ENCODE peak calls at places on chromosomes 16 and 17, in seven cellular contexts. X is A549, J is stomach, U is tibial nerve, M is SK-N-SH, P is H1, O is transverse colon. E is an unnamed sample. For H3K4me1, the result is how much of the 10 kb centered on the place peaks cover.

GRCh38 chr16:82653550-82654511 is 27.1 kb downstream of the CDH13 start:
- DNase-seq in X (peak), J (no peak), U (no peak), M (no peak), P (no peak), O (no peak), E (no peak)

GRCh38 chr17:42182927-42183734 is 2.1 kb downstream of the HCRT start:
- DNase-seq in X (peak), J (no peak), U (no peak), M (no peak), P (no peak), O (no peak), E (no peak)

GRCh38 chr17:43671075-43671692 is 9.5 kb upstream of the MEOX1 start:
- DNase-seq in X (no peak), J (no peak), U (no peak), M (no peak), P (no peak), O (no peak), E (no peak)

GRCh38 chr16:88651276-88651988 is 579 bp upstream of the CYBA start:
- DNase-seq in X (peak), J (peak), U (no peak), M (peak), P (no peak), O (peak), E (no peak)

GRCh38 chr17:42676424-42677011 is at the start of gene PLEKHH3:
- DNase-seq in X (no peak), J (no peak), U (no peak), M (no peak), P (no peak), O (no peak), E (no peak)

GRCh38 chr16:17222756-17223411 is 247.9 kb downstream of the XYLT1 start:
- DNase-seq in X (no peak), J (no peak), U (no peak), M (no peak), P (no peak), O (peak), E (no peak)

GRCh38 chr16:58009856-58010416 is 8.7 kb downstream of the USB1 start:
- DNase-seq in X (no peak), J (no peak), U (no peak), M (no peak), P (no peak), O (no peak), E (no peak)

GRCh38 chr16:4411684-4412083 is 4.7 kb downstream of the CORO7 start:
- DNase-seq in X (no peak), J (no peak), U (peak), M (peak), P (no peak), O (no peak), E (no peak)

GRCh38 chr16:1379863-1380174 is 28.1 kb downstream of the GNPTG start:
- DNase-seq in X (no peak), J (no peak), U (no peak), M (no peak), P (no peak), O (no peak), E (no peak)

GRCh38 chr17:52298881-52299280 is 140.4 kb upstream of the CA10 start:
- DNase-seq in X (no peak), J (no peak), U (no peak), M (no peak), P (no peak), O (no peak), E (no peak)

GRCh38 chr17:68459030-68459376 is 1.7 kb upstream of the WIPI1 start:
- DNase-seq in X (no peak), J (no peak), U (no peak), M (no peak), P (no peak), O (no peak), E (no peak)

GRCh38 chr17:34781571-34782108 is 179.6 kb downstream of the CCT6B start:
- DNase-seq in X (no peak), J (no peak), U (no peak), M (peak), P (no peak), O (no peak), E (no peak)

GRCh38 chr16:89720520-89720858 is 209 bp downstream of the VPS9D1 start:
- DNase-seq in X (no peak), J (peak), U (no peak), M (peak), P (no peak), O (peak), E (peak)

GRCh38 chr17:58324409-58325288 is 3.9 kb downstream of the TSPOAP1 start:
- DNase-seq in X (no peak), J (peak), U (no peak), M (peak), P (no peak), O (peak), E (peak)

GRCh38 chr16:72877374-72878028 is 170.4 kb downstream of the ZFHX3 start:
- DNase-seq in X (peak), J (no peak), U (no peak), M (no peak), P (no peak), O (no peak), E (no peak)

GRCh38 chr17:29760279-29760721 is 137.6 kb upstream of the CORO6 start:
- DNase-seq in X (no peak), J (no peak), U (no peak), M (no peak), P (no peak), O (peak), E (no peak)

GRCh38 chr16:55264949-55265348 is 59.1 kb upstream of the IRX6 start:
- DNase-seq in X (no peak), J (no peak), U (no peak), M (no peak), P (no peak), O (no peak), E (no peak)

GRCh38 chr17:27974045-27974436 is 68.4 kb upstream of the NLK start:
- DNase-seq in X (no peak), J (no peak), U (no peak), M (no peak), P (no peak), O (no peak), E (no peak)

GRCh38 chr16:73873643-73874042 is 423.0 kb upstream of the PSMD7 start:
- DNase-seq in X (no peak), J (no peak), U (no peak), M (no peak), P (no peak), O (no peak), E (no peak)

GRCh38 chr17:76715462-76715830 is 4.7 kb upstream of the MXRA7 start:
- DNase-seq in X (no peak), J (no peak), U (no peak), M (no peak), P (no peak), O (no peak), E (no peak)

GRCh38 chr17:78211032-78211431 is 3.0 kb upstream of the BIRC5 start:
- DNase-seq in X (no peak), J (no peak), U (no peak), M (no peak), P (no peak), O (no peak), E (no peak)

GRCh38 chr17:78219396-78220150 is 5.5 kb downstream of the BIRC5 start:
- DNase-seq in X (no peak), J (no peak), U (no peak), M (no peak), P (no peak), O (no peak), E (no peak)

GRCh38 chr17:78214706-78215061 is 631 bp downstream of the BIRC5 start:
- DNase-seq in X (no peak), J (no peak), U (no peak), M (no peak), P (no peak), O (no peak), E (no peak)

GRCh38 chr17:78210111-78210510 is 3.9 kb upstream of the BIRC5 start:
- DNase-seq in X (no peak), J (no peak), U (no peak), M (no peak), P (no peak), O (no peak), E (no peak)

DNA sequence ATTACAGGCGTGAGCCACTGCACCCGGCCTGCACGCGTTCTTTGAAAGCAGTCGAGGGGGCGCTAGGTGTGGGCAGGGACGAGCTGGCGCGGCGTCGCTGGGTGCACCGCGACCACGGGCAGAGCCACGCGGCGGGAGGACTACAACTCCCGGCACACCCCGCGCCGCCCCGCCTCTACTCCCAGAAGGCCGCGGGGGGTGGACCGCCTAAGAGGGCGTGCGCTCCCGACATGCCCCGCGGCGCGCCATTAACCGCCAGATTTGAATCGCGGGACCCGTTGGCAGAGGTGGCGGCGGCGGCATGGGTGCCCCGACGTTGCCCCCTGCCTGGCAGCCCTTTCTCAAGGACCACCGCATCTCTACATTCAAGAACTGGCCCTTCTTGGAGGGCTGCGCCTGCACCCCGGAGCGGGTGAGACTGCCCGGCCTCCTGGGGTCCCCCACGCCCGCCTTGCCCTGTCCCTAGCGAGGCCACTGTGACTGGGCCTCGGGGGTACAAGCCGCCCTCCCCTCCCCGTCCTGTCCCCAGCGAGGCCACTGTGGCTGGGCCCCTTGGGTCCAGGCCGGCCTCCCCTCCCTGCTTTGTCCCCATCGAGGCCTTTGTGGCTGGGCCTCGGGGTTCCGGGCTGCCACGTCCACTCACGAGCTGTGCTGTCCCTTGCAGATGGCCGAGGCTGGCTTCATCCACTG is at the start of gene BIRC5:
- DNase-seq in X (peak), J (peak), U (peak), M (peak), P (peak), O (peak), E (peak)
- TF ChIP-seq EP300 in X (no peak), J (no peak), U (peak), M (no peak), P (no peak), O (no peak), E (no peak)

GRCh38 chr17:1783271-1783670 is 21.4 kb downstream of the SERPINF1 start:
- DNase-seq in X (no peak), J (no peak), U (no peak), M (no peak), P (no peak), O (no peak), E (peak)

GRCh38 chr17:1782171-1782567 is 20.3 kb downstream of the SERPINF1 start:
- DNase-seq in X (no peak), J (no peak), U (no peak), M (no peak), P (no peak), O (no peak), E (no peak)

GRCh38 chr17:1785925-1786324 is 24.1 kb downstream of the SERPINF1 start:
- DNase-seq in X (no peak), J (no peak), U (no peak), M (no peak), P (no peak), O (no peak), E (no peak)

GRCh38 chr17:1786708-1787107 is 24.8 kb downstream of the SERPINF1 start:
- DNase-seq in X (no peak), J (no peak), U (no peak), M (no peak), P (no peak), O (no peak), E (peak)

GRCh38 chr17:1783834-1784611 is 22.2 kb downstream of the SERPINF1 start:
- DNase-seq in X (peak), J (peak), U (peak), M (peak), P (no peak), O (peak), E (peak)
- H3K4me1 ChIP-seq in X (under half), J (under half), U (half or more), M (under half), P (under half), O (half or more), E (under half)

GRCh38 chr17:49414622-49415350 is at the start of gene PHB1:
- DNase-seq in X (peak), J (peak), U (peak), M (peak), P (peak), O (peak), E (peak)
- TF ChIP-seq EP300 in X (no peak), J (no peak), U (peak), M (no peak), P (no peak), O (no peak), E (no peak)

DNA sequence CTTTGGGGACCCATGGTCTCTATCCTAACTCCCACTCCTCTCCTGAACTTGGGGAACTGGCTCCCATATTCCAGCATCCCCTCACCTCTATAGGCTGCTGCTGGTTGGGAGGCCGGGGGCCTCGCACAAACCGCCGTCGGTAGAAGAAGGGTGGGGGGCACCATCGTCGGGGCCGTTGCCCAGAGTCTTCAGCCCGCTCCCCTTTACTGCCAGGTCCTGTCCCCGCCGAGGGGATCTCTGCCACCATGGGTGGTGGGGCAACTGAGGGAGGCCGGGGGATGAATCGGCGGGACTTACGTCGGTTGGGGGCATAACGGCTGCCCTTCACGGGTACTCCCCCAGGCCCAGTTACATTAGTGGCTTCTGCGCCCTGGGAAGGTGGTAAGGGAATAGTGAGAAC is 4.3 kb downstream of the YBX2 start:
- DNase-seq in X (no peak), J (no peak), U (no peak), M (no peak), P (no peak), O (no peak), E (no peak)
- H3K4me1 ChIP-seq in X (under half), J (under half), U (under half), M (under half), P (under half), O (under half), E (under half)

GRCh38 chr17:80722656-80723055 is 178.0 kb downstream of the RPTOR start:
- DNase-seq in X (no peak), J (no peak), U (no peak), M (no peak), P (no peak), O (no peak), E (no peak)
- TF ChIP-seq EP300 in X (no peak), J (no peak), U (no peak), M (no peak), P (no peak), O (no peak), E (no peak)

GRCh38 chr16:85208643-85209520 is 96.6 kb upstream of the CIBAR2 start:
- DNase-seq in X (no peak), J (no peak), U (no peak), M (no peak), P (no peak), O (no peak), E (no peak)
- H3K4me1 ChIP-seq in X (under half), J (under half), U (half or more), M (half or more), P (under half), O (under half), E (half or more)